ENCODE peak calls at places on chromosome 1, in four cellular contexts. X is right atrium auricular region, U is HFF-Myc, Y is fibroblast of villous mesenchyme. B is an unnamed sample.

GRCh38 chr1:245855846-245856730 is 651.0 kb downstream of the SMYD3 start:
- DNase-seq in X (no peak), Y (no peak), U (no peak), B (no peak)

GRCh38 chr1:15068152-15068551 is 85.4 kb upstream of the TMEM51 start:
- DNase-seq in U (no peak), X (no peak), Y (no peak), B (no peak)

GRCh38 chr1:42195841-42196240 is 31.3 kb upstream of the GUCA2A start:
- DNase-seq in U (no peak), X (no peak), Y (no peak), B (no peak)

GRCh38 chr1:243926299-243926698 is 76.3 kb upstream of the AKT3 start:
- DNase-seq in U (no peak), X (no peak), Y (no peak), B (no peak)

GRCh38 chr1:17776426-17776825 is 21.3 kb downstream of the ACTL8 start:
- DNase-seq in Y (no peak), U (no peak), X (no peak), B (no peak)

GRCh38 chr1:245154429-245155185 is at the start of gene KIF26B:
- DNase-seq in Y (peak), X (peak), U (no peak), B (no peak)

GRCh38 chr1:240455228-240455821 is 156.6 kb downstream of the GREM2 start:
- DNase-seq in U (no peak), X (no peak), Y (no peak), B (no peak)

GRCh38 chr1:116466810-116467557 is 93.9 kb downstream of the ATP1A1 start:
- DNase-seq in Y (no peak), X (no peak), U (no peak), B (no peak)

GRCh38 chr1:157111396-157112165 is 12.0 kb upstream of the ETV3L start:
- DNase-seq in U (no peak), Y (no peak), X (no peak), B (peak)

GRCh38 chr1:204726478-204726877 is 40.9 kb upstream of the LRRN2 start:
- DNase-seq in U (no peak), X (no peak), Y (no peak), B (no peak)

GRCh38 chr1:153771841-153772593 is 3.2 kb upstream of the SLC27A3 start:
- DNase-seq in X (no peak), Y (no peak), U (no peak), B (no peak)

GRCh38 chr1:27668121-27668807 is 3.7 kb downstream of the IFI6 start:
- DNase-seq in X (no peak), Y (no peak), U (no peak), B (no peak)

DNA sequence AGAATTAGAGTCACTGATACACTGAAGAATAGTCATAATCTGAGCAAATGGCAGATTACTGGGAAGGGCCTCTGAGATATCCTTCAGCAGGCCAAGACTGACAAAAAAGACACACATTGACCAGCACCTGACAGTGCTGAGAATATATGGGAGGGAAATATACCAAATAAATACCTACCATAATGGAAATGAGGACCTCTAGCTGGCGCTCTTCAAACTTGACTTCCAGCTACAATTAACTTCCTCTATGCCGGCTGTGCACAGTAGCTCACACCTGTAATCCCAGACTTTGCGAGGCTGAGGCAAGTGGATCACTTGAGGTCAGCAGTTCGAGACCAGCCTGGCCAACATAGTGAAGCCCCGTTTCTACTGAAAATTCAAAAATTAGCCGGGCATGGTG is 69.5 kb downstream of the NPHS2 start:
- DNase-seq in U (no peak), Y (no peak), X (no peak), B (no peak)
- TF ChIP-seq CTCF in U (no peak), Y (no peak), X (no peak), B (no peak)

GRCh38 chr1:235613617-235614016 is 36.0 kb downstream of the GNG4 start:
- DNase-seq in Y (no peak), X (no peak), U (no peak), B (no peak)
- TF ChIP-seq CTCF in Y (no peak), X (no peak), U (no peak), B (no peak)

GRCh38 chr1:188937965-188938551 is 1539.6 kb downstream of the BRINP3 start:
- DNase-seq in U (no peak), Y (no peak), X (no peak), B (no peak)
- TF ChIP-seq CTCF in U (no peak), Y (no peak), X (no peak), B (peak)

GRCh38 chr1:47521034-47521871 is 83.4 kb downstream of the FOXD2 start:
- DNase-seq in Y (no peak), X (no peak), U (no peak), B (no peak)
- TF ChIP-seq CTCF in Y (no peak), X (no peak), U (no peak), B (no peak)

B was measured in D721Med.